ENCODE peak calls at places on chromosomes 2 and 18, in seven cellular contexts. V, G, C, K, M, F and O are unnamed samples.

GRCh38 chr18:55856191-55856590 is 268.2 kb upstream of the TCF4 start:
- DNase-seq in G (no peak), M (no peak), C (peak), F (no peak), K (peak), V (no peak), O (no peak)

GRCh38 chr2:137838255-137839092 is 125.8 kb upstream of the HNMT start:
- DNase-seq in C (peak), V (no peak), K (peak), F (no peak), G (peak), M (no peak), O (no peak)

GRCh38 chr18:74898965-74899364 is 301.3 kb downstream of the ZNF407 start:
- DNase-seq in V (no peak), M (no peak), G (no peak), F (no peak), C (peak), K (peak), O (no peak)

GRCh38 chr18:57846258-57846657 is 43.1 kb upstream of the ATP8B1 start:
- DNase-seq in K (peak), G (peak), V (no peak), F (no peak), M (no peak), C (peak), O (no peak)

GRCh38 chr2:128321784-128322650 is 3.3 kb upstream of the HS6ST1 start:
- DNase-seq in C (peak), F (peak), M (peak), G (no peak), K (peak), V (peak), O (peak)

GRCh38 chr2:58923869-58924268 is 682.7 kb upstream of the FANCL start:
- DNase-seq in K (peak), G (peak), C (peak), V (no peak), F (no peak), M (no peak), O (no peak)

GRCh38 chr18:80022613-80023012 is 11.6 kb upstream of the RBFA start:
- DNase-seq in C (no peak), F (no peak), M (no peak), G (no peak), V (no peak), K (peak), O (no peak)

GRCh38 chr2:48545244-48545643 is 15.3 kb downstream of the STON1 start:
- DNase-seq in C (no peak), F (no peak), V (no peak), K (no peak), M (no peak), G (no peak), O (no peak)

GRCh38 chr2:38610851-38611801 is 8.4 kb upstream of the HNRNPLL start:
- DNase-seq in V (no peak), M (no peak), K (no peak), C (peak), G (no peak), F (no peak), O (no peak)

GRCh38 chr18:48727685-48728084 is 188.9 kb downstream of the CTIF start:
- DNase-seq in K (peak), C (no peak), G (no peak), M (no peak), V (no peak), F (no peak), O (no peak)

GRCh38 chr2:30631051-30631671 is 176.1 kb downstream of the CAPN13 start:
- DNase-seq in K (no peak), G (no peak), F (no peak), C (no peak), V (no peak), M (no peak), O (no peak)

GRCh38 chr2:68556384-68556783 is 87.0 kb upstream of the PROKR1 start:
- DNase-seq in G (no peak), C (no peak), F (no peak), K (peak), M (no peak), V (no peak), O (no peak)

GRCh38 chr2:6780765-6781274 is 84.9 kb downstream of the CMPK2 start:
- DNase-seq in V (no peak), F (no peak), G (no peak), C (no peak), K (no peak), M (peak), O (no peak)

DNA sequence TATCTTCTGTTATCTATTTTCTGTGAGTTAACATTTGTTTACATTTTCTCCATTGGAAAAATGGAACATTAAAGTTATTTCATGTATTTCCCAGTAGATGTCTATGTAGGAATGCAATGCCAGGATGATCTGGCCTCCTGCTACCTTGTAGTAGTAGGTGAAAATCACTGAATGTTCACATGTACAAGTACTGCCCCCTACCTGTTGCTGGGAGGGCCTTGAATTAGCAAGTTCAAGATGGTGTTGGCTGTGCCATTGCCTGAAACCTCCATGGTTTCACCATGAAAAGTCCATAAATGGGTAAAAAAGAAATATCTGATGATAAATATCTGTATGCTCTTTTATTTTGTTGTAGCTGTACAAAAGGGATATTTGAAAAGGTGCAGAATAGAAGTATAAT is 30.7 kb downstream of the XRCC5 start:
- DNase-seq in M (no peak), K (no peak), G (no peak), F (no peak), V (no peak), C (no peak), O (no peak)
- TF ChIP-seq CTCF in M (no peak), K (no peak), G (peak), F (peak), V (peak), C (peak), O (no peak)

GRCh38 chr18:27009293-27009692 is 143.8 kb upstream of the AQP4 start:
- DNase-seq in M (no peak), F (no peak), V (no peak), K (no peak), C (no peak), G (no peak), O (no peak)

GRCh38 chr18:27007880-27008279 is 142.4 kb upstream of the AQP4 start:
- DNase-seq in K (no peak), M (no peak), G (no peak), C (no peak), F (no peak), V (no peak), O (no peak)

GRCh38 chr18:27008575-27008974 is 143.1 kb upstream of the AQP4 start:
- DNase-seq in G (no peak), M (no peak), K (no peak), C (no peak), F (no peak), V (no peak), O (no peak)

GRCh38 chr18:27004056-27004829 is 138.7 kb upstream of the AQP4 start:
- DNase-seq in V (no peak), F (no peak), M (no peak), K (peak), C (no peak), G (peak), O (no peak)

GRCh38 chr18:27005589-27005988 is 140.1 kb upstream of the AQP4 start:
- DNase-seq in F (no peak), M (no peak), C (no peak), V (no peak), G (no peak), K (peak), O (no peak)
- TF ChIP-seq CTCF in F (no peak), M (peak), C (no peak), V (peak), G (peak), K (peak), O (no peak)

GRCh38 chr2:14907014-14907612 is 274.6 kb downstream of the LRATD1 start:
- DNase-seq in K (no peak), C (no peak), M (no peak), G (no peak), F (no peak), V (no peak), O (no peak)
- TF ChIP-seq CTCF in K (no peak), C (no peak), M (no peak), G (no peak), F (no peak), V (peak), O (no peak)

GRCh38 chr2:224869601-224870000 is 153.4 kb upstream of the CCDC195 start:
- DNase-seq in C (peak), K (peak), G (peak), M (no peak), V (no peak), F (no peak), O (no peak)

GRCh38 chr2:224861266-224861665 is 145.1 kb upstream of the CCDC195 start:
- DNase-seq in M (no peak), V (no peak), K (no peak), G (no peak), F (no peak), C (no peak), O (no peak)

GRCh38 chr2:224870341-224870740 is 154.2 kb upstream of the CCDC195 start:
- DNase-seq in K (peak), G (no peak), M (no peak), F (no peak), V (no peak), C (peak), O (no peak)

GRCh38 chr2:224860786-224861185 is 144.6 kb upstream of the CCDC195 start:
- DNase-seq in M (no peak), K (no peak), V (no peak), G (no peak), F (no peak), C (no peak), O (no peak)

GRCh38 chr2:224865016-224865415 is 148.9 kb upstream of the CCDC195 start:
- DNase-seq in K (no peak), F (no peak), G (peak), M (no peak), C (peak), V (no peak), O (no peak)
- TF ChIP-seq CTCF in K (no peak), F (no peak), G (no peak), M (no peak), C (no peak), V (no peak), O (no peak)

GRCh38 chr18:3653859-3654441 is 204.0 kb downstream of the TGIF1 start:
- DNase-seq in C (no peak), G (no peak), F (no peak), M (no peak), K (no peak), V (no peak), O (no peak)

GRCh38 chr18:3654442-3655253 is 204.7 kb downstream of the TGIF1 start:
- DNase-seq in K (no peak), C (no peak), F (no peak), M (no peak), G (no peak), V (no peak), O (no peak)

GRCh38 chr18:3652380-3653262 is 202.6 kb downstream of the TGIF1 start:
- DNase-seq in G (peak), F (no peak), K (peak), C (peak), V (peak), M (peak), O (no peak)

GRCh38 chr18:3655254-3655554 is 205.2 kb downstream of the TGIF1 start:
- DNase-seq in C (no peak), G (no peak), M (no peak), V (no peak), K (no peak), F (no peak), O (no peak)

DNA sequence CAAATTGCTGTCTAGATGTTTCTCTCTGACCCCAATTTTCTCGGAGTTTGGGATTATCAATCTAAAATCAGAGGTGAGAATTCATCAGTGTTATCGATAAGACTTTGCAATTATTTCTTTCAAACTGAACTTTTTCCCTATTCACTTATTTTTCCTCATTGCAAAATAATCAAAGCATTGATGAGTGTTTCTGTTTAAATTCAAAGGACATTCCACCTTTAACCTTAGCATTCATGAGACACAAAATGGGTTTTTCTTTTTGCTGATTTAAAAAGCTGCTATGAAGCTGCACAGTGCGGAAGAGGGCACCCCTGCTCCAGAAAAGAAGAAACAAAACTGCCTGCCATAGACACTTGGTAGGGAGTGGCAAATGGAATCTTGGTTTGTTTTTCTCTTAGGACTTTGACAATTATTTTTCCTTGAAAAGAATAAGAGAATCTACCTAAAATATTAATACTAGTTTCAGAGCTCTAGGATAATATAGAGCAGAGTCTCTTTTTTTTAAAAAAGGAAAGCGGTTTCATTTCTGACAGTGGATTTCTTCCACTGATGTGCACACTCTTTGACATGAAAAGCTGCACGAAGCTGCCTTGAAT is 203.4 kb downstream of the TGIF1 start:
- DNase-seq in K (peak), F (no peak), V (no peak), C (no peak), M (no peak), G (no peak), O (no peak)
- TF ChIP-seq CTCF in K (no peak), F (no peak), V (no peak), C (no peak), M (no peak), G (no peak), O (no peak)

GRCh38 chr2:951224-952006 is 766 bp downstream of the SNTG2 start:
- DNase-seq in F (no peak), K (no peak), V (no peak), C (no peak), M (no peak), G (no peak), O (no peak)

GRCh38 chr2:954687-955000 is 4.0 kb downstream of the SNTG2 start:
- DNase-seq in C (no peak), V (no peak), F (no peak), M (no peak), K (no peak), G (no peak), O (no peak)

GRCh38 chr2:955829-956731 is 5.4 kb downstream of the SNTG2 start:
- DNase-seq in K (no peak), M (no peak), F (no peak), C (no peak), G (no peak), V (no peak), O (no peak)

GRCh38 chr2:953408-953807 is 2.8 kb downstream of the SNTG2 start:
- DNase-seq in V (no peak), K (no peak), F (no peak), M (no peak), G (no peak), C (no peak), O (no peak)

DNA sequence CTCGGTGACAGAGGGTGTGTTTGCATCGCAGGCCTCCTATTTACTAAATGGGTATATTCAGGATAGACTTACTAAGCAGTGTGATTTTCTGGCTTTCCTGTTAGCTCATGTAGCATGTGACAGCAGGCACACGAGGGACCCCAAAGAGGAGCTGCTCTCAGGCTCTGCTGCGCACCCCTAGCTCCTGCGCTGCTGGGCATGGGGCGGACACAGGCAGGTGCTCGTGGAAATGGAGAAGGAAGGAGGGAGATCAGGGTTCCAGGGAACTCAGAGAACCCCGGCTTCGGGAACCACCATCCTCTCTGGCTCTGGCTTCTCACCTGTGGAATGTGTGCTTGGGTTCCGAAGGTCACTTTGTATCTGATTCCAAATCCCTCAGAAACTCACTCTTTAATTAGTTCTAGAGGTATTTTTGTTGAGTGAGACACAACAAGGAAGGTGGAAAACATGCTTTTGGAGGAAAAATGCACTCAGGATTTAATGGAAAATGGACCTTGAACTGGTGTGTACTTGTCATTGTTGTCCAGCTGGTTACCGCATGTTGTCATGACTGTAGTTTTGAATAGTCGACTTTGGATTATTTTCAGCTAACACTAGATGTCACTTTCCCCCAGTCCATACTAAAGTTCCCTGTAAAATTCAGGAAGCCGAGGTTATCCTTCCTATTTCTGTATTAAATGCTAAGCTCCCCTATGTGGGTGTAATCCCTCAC is 3.5 kb downstream of the SNTG2 start:
- DNase-seq in G (no peak), M (no peak), K (peak), C (peak), V (no peak), F (no peak), O (no peak)
- TF ChIP-seq CTCF in G (peak), M (peak), K (no peak), C (peak), V (peak), F (no peak), O (no peak)

DNA sequence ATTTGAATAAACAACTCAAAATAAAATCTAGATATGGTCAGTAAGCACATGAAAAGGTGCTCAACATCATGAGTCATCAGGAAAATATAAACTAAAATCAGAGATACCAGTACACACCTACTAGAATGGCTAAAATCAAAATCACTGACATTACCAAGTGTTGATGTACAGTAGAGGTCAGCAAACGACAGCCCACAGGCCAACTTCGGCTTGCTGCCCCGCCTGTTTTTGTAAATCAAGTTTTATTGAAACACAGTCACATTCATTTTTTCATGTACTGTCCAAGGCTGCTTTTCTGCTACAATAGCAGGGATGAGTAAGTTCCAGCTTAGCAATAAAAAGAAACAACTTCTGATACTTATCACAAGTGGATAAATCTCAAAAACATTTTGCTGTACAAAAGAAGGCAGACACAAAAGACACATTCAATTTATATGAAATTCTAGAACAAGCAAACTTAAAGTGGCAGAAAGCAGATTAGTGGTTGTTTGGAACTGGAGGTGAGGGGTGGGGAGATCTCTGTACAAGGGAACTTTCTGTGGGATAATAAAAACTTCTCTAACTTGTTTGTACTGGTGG is 32.1 kb downstream of the TRAK2 start:
- DNase-seq in K (peak), F (no peak), C (peak), M (no peak), G (no peak), V (no peak), O (no peak)
- TF ChIP-seq CTCF in K (no peak), F (no peak), C (peak), M (peak), G (no peak), V (no peak), O (no peak)

DNA sequence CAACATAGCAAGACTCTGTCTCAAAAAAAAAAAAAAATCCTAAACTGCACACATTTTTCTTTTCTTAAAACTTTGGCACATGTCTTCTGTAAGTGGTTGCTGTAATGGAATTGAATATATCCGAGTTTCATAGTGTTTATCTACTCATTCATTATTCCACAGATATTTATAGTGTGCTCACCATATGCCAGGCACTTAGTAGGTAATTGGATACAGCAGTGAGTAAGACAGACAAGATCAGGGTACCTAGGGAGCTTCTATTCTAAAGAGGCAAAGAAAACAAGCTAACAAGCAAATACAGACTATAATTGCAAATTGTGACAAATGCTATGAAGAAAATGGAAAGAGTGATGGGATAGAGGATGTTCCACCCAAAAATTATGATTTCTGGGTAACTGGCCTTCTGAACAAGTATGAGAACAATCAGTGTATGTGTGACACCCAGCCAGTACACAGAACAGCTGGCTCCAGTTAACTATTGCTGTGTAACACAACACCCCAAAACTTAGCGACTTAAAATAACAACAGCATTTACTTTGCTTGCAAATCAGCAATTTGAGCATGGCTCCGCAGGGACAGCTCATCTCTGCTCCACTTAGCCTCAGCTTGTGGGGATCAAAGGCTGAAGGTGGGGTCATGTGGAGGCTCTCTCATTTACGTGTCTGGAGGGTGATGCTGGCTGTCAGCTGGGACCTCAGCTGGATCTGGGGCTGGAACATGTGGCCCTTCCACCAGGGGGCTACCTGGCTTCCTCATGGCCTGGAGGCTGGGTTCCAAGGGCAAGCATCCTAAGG is 224.9 kb downstream of the INSIG2 start:
- DNase-seq in M (no peak), C (no peak), V (no peak), K (no peak), F (no peak), G (no peak), O (no peak)
- TF ChIP-seq CTCF in M (no peak), C (no peak), V (no peak), K (no peak), F (no peak), G (no peak), O (no peak)